ENCODE peak calls at places on chromosomes 3 and 15, in five cellular contexts. Z is K562, D is H1, U is HepG2, N is GM12878. H is an unnamed sample.

GRCh38 chr3:58059349-58060321 is 51.4 kb downstream of the FLNB start:
- DNase-seq in N (no peak), U (peak; percentile 99), Z (no peak), D (no peak), H (no peak)

GRCh38 chr3:182710557-182711157 is 82.6 kb upstream of the ATP11B start:
- DNase-seq in D (no peak), N (no peak), U (peak; percentile 16), Z (peak; percentile 47), H (peak; percentile 12)

GRCh38 chr3:138465927-138466326 is 31.5 kb downstream of the ESYT3 start:
- DNase-seq in Z (no peak), D (no peak), U (no peak), N (no peak), H (no peak)

GRCh38 chr15:70450142-70450443 is 313.3 kb downstream of the UACA start:
- DNase-seq in N (no peak), D (no peak), Z (no peak), U (no peak), H (no peak)

GRCh38 chr3:73141531-73141930 is 80.1 kb downstream of the EBLN2 start:
- DNase-seq in D (no peak), N (no peak), U (no peak), Z (no peak), H (no peak)

GRCh38 chr15:57114070-57114469 is 195.6 kb downstream of the TCF12 start:
- DNase-seq in N (no peak), U (no peak), D (no peak), Z (no peak), H (no peak)

GRCh38 chr15:39312984-39313383 is 267.9 kb upstream of the THBS1 start:
- DNase-seq in U (peak; percentile 77), D (peak; percentile 9), Z (no peak), N (no peak), H (peak; percentile 2)

GRCh38 chr3:11154953-11155325 is 646 bp downstream of the HRH1 start:
- DNase-seq in U (no peak), Z (no peak), D (no peak), N (no peak), H (no peak)

GRCh38 chr3:189739396-189739795 is 108.2 kb downstream of the TP63 start:
- DNase-seq in U (no peak), Z (no peak), D (no peak), N (no peak), H (no peak)

GRCh38 chr3:30401971-30402370 is 204.4 kb upstream of the TGFBR2 start:
- DNase-seq in N (no peak), Z (no peak), U (no peak), D (no peak), H (no peak)

GRCh38 chr3:20320489-20320888 is 134.5 kb upstream of the SGO1 start:
- DNase-seq in U (peak; percentile 96), D (no peak), Z (no peak), N (no peak), H (no peak)

GRCh38 chr3:25433106-25433505 is 5.0 kb downstream of the RARB start:
- DNase-seq in U (no peak), D (no peak), Z (no peak), N (no peak), H (no peak)

GRCh38 chr15:70251246-70251990 is 153.7 kb upstream of the TLE3 start:
- DNase-seq in D (no peak), Z (no peak), N (no peak), U (no peak), H (no peak)

GRCh38 chr15:76150971-76151598 is 91.3 kb downstream of the TMEM266 start:
- DNase-seq in D (peak; percentile 85), U (peak; percentile 42), Z (peak; percentile 83), N (peak; percentile 77), H (peak; percentile 42)

GRCh38 chr15:76149291-76149910 is 89.6 kb downstream of the TMEM266 start:
- DNase-seq in N (no peak), U (no peak), D (no peak), Z (no peak), H (no peak)

GRCh38 chr15:76150508-76150907 is 90.7 kb downstream of the TMEM266 start:
- DNase-seq in D (no peak), U (no peak), N (no peak), Z (no peak), H (no peak)

GRCh38 chr15:76146808-76147207 is 87.0 kb downstream of the TMEM266 start:
- DNase-seq in D (no peak), N (no peak), Z (no peak), U (no peak), H (no peak)

GRCh38 chr15:76147906-76148553 is 88.2 kb downstream of the TMEM266 start:
- DNase-seq in D (no peak), U (no peak), N (no peak), Z (peak; percentile 85), H (peak; percentile 12)
- TF ChIP-seq JUND in D (no peak), U (no peak), N (no peak), Z (no peak), H (no peak)

DNA sequence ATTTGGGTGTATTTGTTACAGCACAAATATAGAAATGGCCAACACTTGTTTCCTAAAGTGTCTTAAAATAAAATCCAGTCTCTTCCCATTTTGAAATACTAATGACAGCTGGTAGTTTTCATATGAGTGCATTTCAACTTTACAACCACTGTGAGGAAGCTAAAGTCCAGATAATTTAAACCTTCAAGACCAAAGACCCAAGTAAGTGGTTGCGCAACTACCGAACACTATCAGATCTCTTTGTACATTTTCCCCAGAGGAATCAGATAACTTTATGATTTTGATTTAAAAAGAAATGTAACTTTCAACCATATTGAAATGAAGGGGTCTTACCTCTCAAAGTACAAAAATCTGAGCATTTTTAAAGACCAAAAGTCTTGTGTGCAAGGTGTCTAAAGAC is 14.2 kb downstream of the BCL2L10 start:
- DNase-seq in U (no peak), N (no peak), D (no peak), Z (no peak), H (no peak)
- TF ChIP-seq JUND in U (no peak), N (no peak), D (no peak), Z (no peak), H (no peak)

GRCh38 chr3:82103241-82103640 is 341.8 kb upstream of the GBE1 start:
- DNase-seq in Z (no peak), N (no peak), U (peak; percentile 19), D (no peak), H (no peak)

GRCh38 chr3:82100378-82100777 is 338.9 kb upstream of the GBE1 start:
- DNase-seq in U (peak; percentile 25), D (no peak), N (no peak), Z (no peak), H (no peak)
- TF ChIP-seq JUND in U (no peak), D (no peak), N (no peak), Z (no peak), H (no peak)

GRCh38 chr3:5563537-5564277 is 376.2 kb downstream of the EDEM1 start:
- DNase-seq in N (no peak), U (no peak), D (no peak), Z (peak; percentile 31), H (peak; percentile 29)
- TF ChIP-seq JUND in N (no peak), U (no peak), D (no peak), Z (peak; percentile 93), H (no peak)

GRCh38 chr15:99326235-99326634 is 75.0 kb downstream of the LRRC28 start:
- DNase-seq in U (peak; percentile 74), Z (no peak), D (no peak), N (no peak), H (no peak)

GRCh38 chr15:99321477-99321876 is 70.2 kb downstream of the LRRC28 start:
- DNase-seq in U (no peak), Z (no peak), N (no peak), D (no peak), H (no peak)

GRCh38 chr15:99322643-99323405 is 71.5 kb downstream of the LRRC28 start:
- DNase-seq in Z (no peak), N (no peak), U (peak; percentile 53), D (no peak), H (no peak)

GRCh38 chr15:99324700-99325099 is 73.4 kb downstream of the LRRC28 start:
- DNase-seq in U (no peak), D (no peak), N (no peak), Z (no peak), H (no peak)

GRCh38 chr15:99324082-99324620 is 72.9 kb downstream of the LRRC28 start:
- DNase-seq in D (no peak), Z (no peak), U (no peak), N (peak; percentile 62), H (peak; percentile 76)
- TF ChIP-seq JUND in D (no peak), Z (no peak), U (no peak), N (no peak), H (peak; percentile 75)

GRCh38 chr15:90188914-90189748 is 12.0 kb upstream of the SEMA4B start:
- DNase-seq in D (no peak), U (no peak), Z (no peak), N (no peak), H (no peak)

GRCh38 chr15:90181781-90182180 is 19.3 kb upstream of the SEMA4B start:
- DNase-seq in U (no peak), N (no peak), Z (no peak), D (no peak), H (no peak)

GRCh38 chr15:90184119-90184785 is 16.9 kb upstream of the SEMA4B start:
- DNase-seq in D (no peak), U (peak; percentile 24), Z (peak; percentile 84), N (peak; percentile 76), H (peak; percentile 71)

GRCh38 chr15:90187257-90187868 is 13.8 kb upstream of the SEMA4B start:
- DNase-seq in N (no peak), Z (no peak), D (no peak), U (no peak), H (no peak)

DNA sequence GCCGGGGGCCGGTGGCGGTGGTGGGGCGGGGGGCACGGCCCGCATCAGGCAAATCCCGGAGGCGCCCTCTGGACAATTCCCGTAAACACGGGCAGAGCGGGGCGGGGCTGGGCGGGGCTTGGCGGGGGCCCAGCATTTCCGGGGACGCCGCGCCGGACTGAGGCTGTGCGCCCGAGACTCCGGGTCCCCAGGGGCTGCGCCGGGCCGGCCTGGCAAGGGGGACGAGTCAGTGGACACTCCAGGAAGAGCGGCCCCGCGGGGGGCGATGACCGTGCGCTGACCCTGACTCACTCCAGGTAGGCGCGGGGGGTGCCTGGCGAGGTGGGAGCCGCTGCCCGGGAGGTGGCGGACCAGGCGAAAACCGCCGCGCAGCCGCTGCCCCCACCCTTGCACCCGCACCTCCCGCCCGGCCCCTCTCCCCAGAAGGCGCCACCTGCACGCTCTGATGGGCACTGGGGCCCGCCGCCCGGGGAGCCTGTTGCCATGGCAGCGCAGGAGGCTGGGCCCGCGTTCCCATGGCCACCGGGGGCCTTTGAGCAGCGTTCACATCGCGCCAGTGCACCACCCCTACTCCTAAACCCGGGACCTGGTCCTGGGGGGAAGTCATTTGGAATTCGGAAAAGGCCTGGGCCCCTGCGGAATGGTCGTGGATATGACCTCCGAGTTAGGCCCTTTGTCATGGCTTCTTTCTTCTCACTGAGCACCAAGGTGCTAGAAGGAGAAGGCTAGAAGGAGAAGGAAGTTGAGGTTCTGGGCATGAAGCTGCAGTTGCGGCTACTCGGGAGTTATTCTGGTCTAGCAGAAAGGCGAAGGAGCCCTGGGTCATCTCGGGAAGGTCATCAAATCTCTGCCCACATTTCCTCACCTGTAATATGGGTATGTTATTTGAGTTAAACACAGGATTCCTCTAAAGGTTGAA is 16.1 kb upstream of the SEMA4B start:
- DNase-seq in U (peak; percentile 54), D (no peak), Z (peak; percentile 90), N (no peak), H (no peak)
- TF ChIP-seq JUND in U (no peak), D (no peak), Z (no peak), N (no peak), H (no peak)

GRCh38 chr15:32687556-32687955 is 30.2 kb upstream of the GREM1 start:
- DNase-seq in U (no peak), Z (no peak), D (no peak), N (no peak), H (no peak)
- TF ChIP-seq JUND in U (no peak), Z (no peak), D (no peak), N (no peak), H (no peak)

H was measured in HCT116.